ENCODE peak calls at places on chromosomes 13 and 19, in six cellular contexts. One of them, this sample, is unnamed.

GRCh38 chr13:66037096-66037495 is 1193.0 kb downstream of the PCDH9 start:
- DNase-seq in fibroblast of mammary gland: no peak
- DNase-seq in left colon: no peak
- DNase-seq in dermis blood vessel endothelial cell: no peak
- DNase-seq in NCI-H345: no peak
- DNase-seq in dermis microvascular lymphatic vessel endothelial cell: no peak
- DNase-seq in this sample: no peak

GRCh38 chr13:39767791-39768564 is 112.5 kb downstream of the COG6 start:
- DNase-seq in NCI-H345: peak
- DNase-seq in left colon: peak
- DNase-seq in fibroblast of mammary gland: no peak
- DNase-seq in dermis blood vessel endothelial cell: no peak
- DNase-seq in dermis microvascular lymphatic vessel endothelial cell: no peak
- DNase-seq in this sample: no peak

GRCh38 chr19:342801-343421 is 1.7 kb downstream of the MIER2 start:
- DNase-seq in fibroblast of mammary gland: peak
- DNase-seq in NCI-H345: no peak
- DNase-seq in left colon: peak
- DNase-seq in dermis microvascular lymphatic vessel endothelial cell: peak
- DNase-seq in dermis blood vessel endothelial cell: peak
- DNase-seq in this sample: peak

GRCh38 chr19:32676186-32676894 is 692 bp downstream of the RGS9BP start:
- DNase-seq in dermis microvascular lymphatic vessel endothelial cell: no peak
- DNase-seq in fibroblast of mammary gland: no peak
- DNase-seq in NCI-H345: peak
- DNase-seq in left colon: peak
- DNase-seq in dermis blood vessel endothelial cell: peak
- DNase-seq in this sample: no peak

GRCh38 chr13:94332360-94333040 is 147.0 kb downstream of the DCT start:
- DNase-seq in NCI-H345: no peak
- DNase-seq in fibroblast of mammary gland: no peak
- DNase-seq in left colon: no peak
- DNase-seq in dermis microvascular lymphatic vessel endothelial cell: no peak
- DNase-seq in dermis blood vessel endothelial cell: no peak
- DNase-seq in this sample: no peak

GRCh38 chr13:106311004-106311403 is 224.5 kb downstream of the EFNB2 start:
- DNase-seq in dermis microvascular lymphatic vessel endothelial cell: no peak
- DNase-seq in NCI-H345: no peak
- DNase-seq in dermis blood vessel endothelial cell: no peak
- DNase-seq in left colon: no peak
- DNase-seq in fibroblast of mammary gland: peak
- DNase-seq in this sample: no peak

GRCh38 chr13:97234742-97235141 is 12.6 kb downstream of the MBNL2 start:
- DNase-seq in left colon: peak
- DNase-seq in dermis microvascular lymphatic vessel endothelial cell: no peak
- DNase-seq in dermis blood vessel endothelial cell: no peak
- DNase-seq in NCI-H345: no peak
- DNase-seq in fibroblast of mammary gland: no peak
- DNase-seq in this sample: no peak

GRCh38 chr19:49058592-49058991 is 1.0 kb upstream of the CGB7 start:
- DNase-seq in dermis blood vessel endothelial cell: peak
- DNase-seq in left colon: no peak
- DNase-seq in fibroblast of mammary gland: peak
- DNase-seq in dermis microvascular lymphatic vessel endothelial cell: no peak
- DNase-seq in NCI-H345: no peak
- DNase-seq in this sample: no peak

GRCh38 chr19:4507150-4507452 is 11.2 kb downstream of the PLIN4 start:
- DNase-seq in dermis blood vessel endothelial cell: no peak
- DNase-seq in left colon: no peak
- DNase-seq in dermis microvascular lymphatic vessel endothelial cell: no peak
- DNase-seq in NCI-H345: no peak
- DNase-seq in fibroblast of mammary gland: no peak
- DNase-seq in this sample: no peak

GRCh38 chr13:87274209-87274819 is 396.9 kb upstream of the SLITRK5 start:
- DNase-seq in NCI-H345: peak
- DNase-seq in fibroblast of mammary gland: peak
- DNase-seq in dermis blood vessel endothelial cell: no peak
- DNase-seq in left colon: peak
- DNase-seq in dermis microvascular lymphatic vessel endothelial cell: no peak
- DNase-seq in this sample: no peak

GRCh38 chr19:55688422-55689218 is 13.6 kb downstream of the EPN1 start:
- DNase-seq in NCI-H345: no peak
- DNase-seq in left colon: peak
- DNase-seq in dermis blood vessel endothelial cell: no peak
- DNase-seq in dermis microvascular lymphatic vessel endothelial cell: no peak
- DNase-seq in fibroblast of mammary gland: no peak
- DNase-seq in this sample: peak

GRCh38 chr13:28493740-28494536 is 990 bp downstream of the FLT1 start:
- DNase-seq in left colon: no peak
- DNase-seq in dermis blood vessel endothelial cell: peak
- DNase-seq in fibroblast of mammary gland: no peak
- DNase-seq in dermis microvascular lymphatic vessel endothelial cell: no peak
- DNase-seq in NCI-H345: no peak
- DNase-seq in this sample: no peak

GRCh38 chr19:23539499-23539898 is 144.2 kb upstream of the ZNF91 start:
- DNase-seq in left colon: no peak
- DNase-seq in fibroblast of mammary gland: no peak
- DNase-seq in NCI-H345: no peak
- DNase-seq in dermis blood vessel endothelial cell: no peak
- DNase-seq in dermis microvascular lymphatic vessel endothelial cell: no peak
- DNase-seq in this sample: no peak

GRCh38 chr13:112058519-112058873 is 8.5 kb upstream of the SOX1 start:
- DNase-seq in dermis microvascular lymphatic vessel endothelial cell: no peak
- DNase-seq in NCI-H345: peak
- DNase-seq in fibroblast of mammary gland: no peak
- DNase-seq in left colon: no peak
- DNase-seq in dermis blood vessel endothelial cell: no peak
- DNase-seq in this sample: no peak

GRCh38 chr19:17716309-17716929 is 2.9 kb upstream of the MAP1S start:
- DNase-seq in fibroblast of mammary gland: no peak
- DNase-seq in NCI-H345: no peak
- DNase-seq in left colon: no peak
- DNase-seq in dermis blood vessel endothelial cell: peak
- DNase-seq in dermis microvascular lymphatic vessel endothelial cell: no peak
- DNase-seq in this sample: no peak

GRCh38 chr13:41004875-41005693 is 14.0 kb downstream of the ELF1 start:
- DNase-seq in NCI-H345: no peak
- DNase-seq in dermis microvascular lymphatic vessel endothelial cell: no peak
- DNase-seq in dermis blood vessel endothelial cell: peak
- DNase-seq in left colon: no peak
- DNase-seq in fibroblast of mammary gland: no peak
- DNase-seq in this sample: no peak

GRCh38 chr19:8578642-8579265 is 1.5 kb upstream of the MYO1F start:
- DNase-seq in left colon: peak
- DNase-seq in dermis blood vessel endothelial cell: peak
- DNase-seq in dermis microvascular lymphatic vessel endothelial cell: peak
- DNase-seq in fibroblast of mammary gland: peak
- DNase-seq in NCI-H345: no peak
- DNase-seq in this sample: peak

GRCh38 chr19:17607936-17608335 is 52.5 kb downstream of the COLGALT1 start:
- DNase-seq in NCI-H345: no peak
- DNase-seq in dermis blood vessel endothelial cell: no peak
- DNase-seq in left colon: no peak
- DNase-seq in fibroblast of mammary gland: no peak
- DNase-seq in dermis microvascular lymphatic vessel endothelial cell: no peak
- DNase-seq in this sample: no peak

GRCh38 chr19:6228523-6229215 is 51.1 kb downstream of the MLLT1 start:
- DNase-seq in left colon: no peak
- DNase-seq in dermis blood vessel endothelial cell: no peak
- DNase-seq in NCI-H345: no peak
- DNase-seq in dermis microvascular lymphatic vessel endothelial cell: no peak
- DNase-seq in fibroblast of mammary gland: no peak
- DNase-seq in this sample: no peak

GRCh38 chr13:104571161-104571889 is 1505.1 kb upstream of the SLC10A2 start:
- DNase-seq in NCI-H345: peak
- DNase-seq in dermis blood vessel endothelial cell: peak
- DNase-seq in left colon: peak
- DNase-seq in dermis microvascular lymphatic vessel endothelial cell: peak
- DNase-seq in fibroblast of mammary gland: peak
- DNase-seq in this sample: peak

GRCh38 chr19:42252365-42253244 is 2.3 kb downstream of the ERF start:
- DNase-seq in dermis blood vessel endothelial cell: peak
- DNase-seq in left colon: peak
- DNase-seq in fibroblast of mammary gland: peak
- DNase-seq in NCI-H345: no peak
- DNase-seq in dermis microvascular lymphatic vessel endothelial cell: no peak
- DNase-seq in this sample: peak

GRCh38 chr19:44627631-44628030 is 14.3 kb downstream of the IGSF23 start:
- DNase-seq in dermis blood vessel endothelial cell: no peak
- DNase-seq in dermis microvascular lymphatic vessel endothelial cell: no peak
- DNase-seq in NCI-H345: no peak
- DNase-seq in left colon: no peak
- DNase-seq in fibroblast of mammary gland: no peak
- DNase-seq in this sample: no peak

GRCh38 chr19:4896372-4896771 is 6.3 kb downstream of the ARRDC5 start:
- DNase-seq in dermis blood vessel endothelial cell: peak
- DNase-seq in fibroblast of mammary gland: peak
- DNase-seq in NCI-H345: no peak
- DNase-seq in left colon: no peak
- DNase-seq in dermis microvascular lymphatic vessel endothelial cell: no peak
- DNase-seq in this sample: no peak